ENCODE peak calls at places on chromosomes 3 and 15, in five cellular contexts. M is RWPE1; B is GF-D8; O is stimulated activated CD8-positive, alpha-beta memory T cell treated with anti-CD3 and anti-CD28 coated beads, Interleukin-4, amount 100 ng/mL, for 24 hours; T is GM19239. J is an unnamed sample.

GRCh38 chr3:32176989-32177701 is 61.3 kb upstream of the CMTM8 start:
- DNase-seq in O (peak), B (peak), T (no peak), M (peak), J (no peak)

GRCh38 chr3:159174715-159175390 is 373.0 kb downstream of the MFSD1 start:
- DNase-seq in T (no peak), O (no peak), B (no peak), M (no peak), J (no peak)

GRCh38 chr3:187951452-187952190 is 202.3 kb upstream of the LPP start:
- DNase-seq in T (no peak), O (no peak), M (no peak), B (peak), J (no peak)

GRCh38 chr3:123295171-123295900 is 93.6 kb downstream of the SEC22A start:
- DNase-seq in B (no peak), O (no peak), T (no peak), M (no peak), J (no peak)

GRCh38 chr3:13202744-13203397 is 129.6 kb upstream of the IQSEC1 start:
- DNase-seq in O (no peak), B (no peak), M (no peak), T (no peak), J (no peak)

GRCh38 chr3:117610156-117610555 is 900.6 kb downstream of the TUSC7 start:
- DNase-seq in M (no peak), B (no peak), O (no peak), T (no peak), J (no peak)

GRCh38 chr3:193757457-193757856 is 164.4 kb downstream of the OPA1 start:
- DNase-seq in O (no peak), M (no peak), T (no peak), B (no peak), J (no peak)

GRCh38 chr15:31452595-31453557 is 126.2 kb downstream of the KLF13 start:
- DNase-seq in T (no peak), B (no peak), O (no peak), M (no peak), J (no peak)

GRCh38 chr3:42637001-42637400 is 16.5 kb upstream of the ZBTB47 start:
- DNase-seq in M (no peak), T (no peak), O (no peak), B (no peak), J (no peak)

GRCh38 chr15:67825880-67826716 is 789 bp downstream of the SKOR1 start:
- DNase-seq in M (no peak), B (no peak), T (no peak), O (no peak), J (no peak)

GRCh38 chr3:29764059-29764458 is 483.2 kb downstream of the RBMS3 start:
- DNase-seq in B (no peak), M (no peak), T (no peak), O (no peak), J (no peak)

GRCh38 chr3:187521546-187521945 is 148.6 kb downstream of the SST start:
- DNase-seq in B (no peak), T (no peak), O (no peak), M (no peak), J (no peak)

GRCh38 chr15:71435552-71435951 is 320.3 kb downstream of the THSD4 start:
- DNase-seq in O (no peak), M (no peak), B (no peak), T (no peak), J (no peak)

GRCh38 chr3:48561045-48561736 is 2.4 kb downstream of the UCN2 start:
- DNase-seq in M (no peak), B (no peak), O (no peak), T (peak), J (no peak)

GRCh38 chr15:44102675-44103254 is 92.3 kb downstream of the FRMD5 start:
- DNase-seq in M (peak), B (no peak), O (no peak), T (no peak), J (peak)

GRCh38 chr3:195385526-195385925 is 57.3 kb downstream of the ACAP2 start:
- DNase-seq in T (no peak), B (peak), M (no peak), O (no peak), J (no peak)

GRCh38 chr15:90789496-90789895 is 72.3 kb downstream of the BLM start:
- DNase-seq in T (no peak), B (no peak), M (no peak), O (no peak), J (no peak)

GRCh38 chr3:189272500-189273119 is 100.8 kb downstream of the TPRG1 start:
- DNase-seq in T (no peak), O (no peak), B (no peak), M (no peak), J (no peak)

GRCh38 chr3:155494332-155494731 is 200.8 kb upstream of the STRIT1 start:
- DNase-seq in T (no peak), B (no peak), M (no peak), O (no peak), J (no peak)

GRCh38 chr3:184785856-184786255 is 26.1 kb upstream of the VPS8 start:
- DNase-seq in O (no peak), T (no peak), B (no peak), M (no peak), J (no peak)

GRCh38 chr15:98713585-98714001 is 65.3 kb downstream of the IGF1R start:
- DNase-seq in T (no peak), O (no peak), M (peak), B (no peak), J (no peak)

GRCh38 chr3:80213076-80213475 is 445.3 kb upstream of the ROBO1 start:
- DNase-seq in B (no peak), O (no peak), T (no peak), M (no peak), J (no peak)

GRCh38 chr3:196192036-196193001 is 18.9 kb downstream of the ZDHHC19 start:
- DNase-seq in O (peak), M (no peak), T (no peak), B (peak), J (no peak)